ENCODE peak calls at places on chromosomes 4 and X, in nine cellular contexts. S is ascending aorta, D is OCI-LY7, F is stomach, U is activated B cell treated with CpG ODN at 0.5 μM for 24 hours, X is H9, Y is MCF 10A, W is cardiac muscle cell, H is colonic mucosa. N is an unnamed sample.

GRCh38 chr4:17817027-17817426 is 6.2 kb downstream of the NCAPG start:
- DNase-seq in U (no peak), W (peak), D (peak), S (no peak), F (no peak), X (no peak), Y (peak), H (no peak), N (no peak)

GRCh38 chrX:111671668-111672067 is 9.3 kb upstream of the ALG13 start:
- DNase-seq in U (no peak), S (no peak), X (no peak), H (no peak), W (peak), Y (no peak), F (no peak), D (no peak), N (no peak)

GRCh38 chr4:153014460-153014859 is 78.3 kb downstream of the FHDC1 start:
- DNase-seq in U (no peak), Y (no peak), W (no peak), F (no peak), X (no peak), D (no peak), H (no peak), S (no peak), N (no peak)

GRCh38 chr4:20370284-20370683 is 118.6 kb downstream of the SLIT2 start:
- DNase-seq in W (peak), F (no peak), S (no peak), Y (no peak), X (no peak), D (no peak), H (no peak), U (no peak), N (no peak)

GRCh38 chr4:136329042-136329662 is 1203.1 kb downstream of the PCDH18 start:
- DNase-seq in F (no peak), Y (peak), D (no peak), U (no peak), W (no peak), X (no peak), S (no peak), H (no peak), N (no peak)

GRCh38 chr4:108477527-108478108 is 142.8 kb upstream of the RPL34 start:
- DNase-seq in W (peak), F (no peak), U (no peak), H (no peak), Y (peak), D (no peak), X (no peak), S (no peak), N (no peak)

GRCh38 chr4:8848507-8849265 is 23.0 kb downstream of the HMX1 start:
- DNase-seq in D (no peak), F (no peak), S (no peak), H (no peak), X (peak), Y (no peak), U (no peak), W (no peak), N (no peak)

GRCh38 chr4:169619518-169619957 is 840 bp upstream of the CLCN3 start:
- DNase-seq in W (peak), H (peak), F (peak), U (peak), X (peak), S (no peak), D (peak), Y (peak), N (no peak)

GRCh38 chr4:113849771-113850170 is 88.2 kb upstream of the CAMK2D start:
- DNase-seq in D (no peak), U (no peak), S (no peak), Y (no peak), W (peak), X (no peak), F (no peak), H (no peak), N (no peak)

GRCh38 chr4:141898336-141898735 is 262.0 kb downstream of the IL15 start:
- DNase-seq in U (no peak), H (no peak), S (no peak), F (no peak), D (no peak), Y (no peak), X (no peak), W (no peak), N (no peak)

GRCh38 chr4:30605616-30606015 is 114.6 kb upstream of the PCDH7 start:
- DNase-seq in U (no peak), F (no peak), W (peak), S (no peak), H (no peak), Y (no peak), D (no peak), X (no peak), N (no peak)

GRCh38 chrX:4043951-4044350 is 330.5 kb upstream of the PRKX start:
- DNase-seq in U (no peak), S (no peak), X (no peak), F (no peak), H (peak), W (no peak), Y (no peak), D (no peak), N (no peak)

GRCh38 chr4:57119054-57119651 is 9.0 kb upstream of the IGFBP7 start:
- DNase-seq in H (peak), Y (peak), S (no peak), U (no peak), W (peak), X (no peak), D (no peak), F (no peak), N (no peak)

DNA sequence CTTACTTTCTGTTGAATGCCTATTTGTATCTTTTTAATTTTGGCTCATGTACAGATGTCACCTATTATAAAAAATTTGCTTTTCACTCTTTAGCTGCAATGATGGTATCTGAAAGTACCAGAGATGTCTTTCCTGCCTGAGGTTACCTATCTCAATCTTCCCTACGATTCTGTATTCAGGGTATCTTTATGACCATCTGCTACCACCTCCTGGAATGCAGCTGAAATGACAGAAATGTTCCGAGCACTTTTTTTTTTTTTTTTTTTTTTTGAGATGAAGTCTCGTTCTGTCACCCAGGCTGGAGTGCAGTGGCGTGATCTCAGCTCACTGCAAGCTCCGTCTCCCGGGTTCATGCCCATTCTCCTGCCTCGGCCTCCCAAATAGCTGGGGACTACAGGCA is 136.4 kb downstream of the REPS2 start:
- DNase-seq in W (no peak), H (no peak), X (no peak), F (no peak), S (no peak), D (peak), U (no peak), Y (peak), N (no peak)
- TF ChIP-seq CTCF in W (no peak), H (no peak), X (peak), F (no peak), S (peak), D (peak), U (no peak), Y (no peak), N (no peak)

GRCh38 chr4:154836513-154836912 is 55.4 kb downstream of the RBM46 start:
- DNase-seq in U (no peak), W (no peak), Y (no peak), H (no peak), X (no peak), F (no peak), D (no peak), S (no peak), N (no peak)

GRCh38 chr4:154838155-154838554 is 57.1 kb downstream of the RBM46 start:
- DNase-seq in S (no peak), D (no peak), W (no peak), Y (no peak), X (no peak), U (no peak), F (no peak), H (no peak), N (no peak)

GRCh38 chr4:154836030-154836429 is 55.0 kb downstream of the RBM46 start:
- DNase-seq in S (no peak), U (no peak), Y (no peak), W (no peak), X (no peak), D (no peak), H (no peak), F (no peak), N (no peak)

GRCh38 chr4:154838694-154839093 is 57.6 kb downstream of the RBM46 start:
- DNase-seq in H (no peak), F (no peak), U (no peak), S (no peak), Y (no peak), X (no peak), W (no peak), D (no peak), N (no peak)
- TF ChIP-seq CTCF in H (no peak), F (no peak), U (no peak), S (no peak), Y (no peak), X (no peak), W (no peak), D (no peak), N (no peak)

GRCh38 chr4:159292137-159292896 is 189.4 kb downstream of the RAPGEF2 start:
- DNase-seq in D (no peak), S (no peak), Y (no peak), H (no peak), F (no peak), X (no peak), W (no peak), U (no peak), N (no peak)
- TF ChIP-seq CTCF in D (no peak), S (no peak), Y (no peak), H (no peak), F (no peak), X (peak), W (no peak), U (no peak), N (no peak)

DNA sequence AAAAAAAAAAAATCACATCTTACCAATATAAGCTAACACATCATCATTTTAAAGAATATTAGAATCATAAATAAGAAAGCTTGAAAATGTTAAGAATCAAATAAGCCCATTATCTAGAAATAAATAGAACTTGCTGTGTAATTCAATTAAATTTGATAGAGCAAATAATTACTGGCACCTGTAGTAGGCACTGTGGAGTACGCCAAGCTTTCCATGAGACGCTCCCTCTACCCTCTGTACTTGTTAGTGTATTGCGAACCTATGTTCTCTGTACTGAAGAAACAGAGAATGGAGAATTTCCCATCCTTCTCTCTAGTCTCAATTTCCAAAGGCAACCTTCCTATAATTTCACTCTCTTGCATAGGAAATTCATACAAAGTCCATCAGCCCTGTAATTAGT is 61.7 kb upstream of the HAND2 start:
- DNase-seq in W (no peak), D (no peak), H (no peak), X (no peak), S (no peak), U (no peak), F (no peak), Y (no peak), N (no peak)
- TF ChIP-seq CTCF in W (no peak), D (peak), H (no peak), X (peak), S (no peak), U (no peak), F (no peak), Y (no peak), N (no peak)

GRCh38 chr4:102230194-102230593 is 115.1 kb downstream of the SLC39A8 start:
- DNase-seq in U (no peak), X (no peak), W (no peak), Y (no peak), S (no peak), H (no peak), F (no peak), D (no peak), N (no peak)

GRCh38 chr4:102234243-102234838 is 110.9 kb downstream of the SLC39A8 start:
- DNase-seq in W (no peak), X (no peak), U (no peak), D (no peak), H (no peak), Y (no peak), F (no peak), S (no peak), N (no peak)
- TF ChIP-seq CTCF in W (no peak), X (no peak), U (no peak), D (no peak), H (no peak), Y (no peak), F (no peak), S (no peak), N (no peak)

GRCh38 chrX:129875669-129876068 is 30.3 kb upstream of the UTP14A start:
- DNase-seq in F (no peak), U (no peak), D (no peak), H (no peak), X (no peak), S (no peak), Y (peak), W (peak), N (no peak)
- TF ChIP-seq CTCF in F (no peak), U (no peak), D (no peak), H (no peak), X (no peak), S (no peak), Y (no peak), W (no peak), N (no peak)

GRCh38 chr4:7461171-7461570 is 26.4 kb upstream of the PSAPL1 start:
- DNase-seq in D (no peak), U (no peak), H (no peak), X (peak), F (no peak), W (no peak), Y (no peak), S (no peak), N (no peak)
- TF ChIP-seq CTCF in D (no peak), U (no peak), H (no peak), X (peak), F (no peak), W (peak), Y (no peak), S (no peak), N (no peak)

N was measured in omental fat pad.